ENCODE peak calls at places on chromosomes 5 and 9, in ten cellular contexts. B, I, D, N, F, E, G, S, R and H are unnamed samples.
A peak's percentile ranks its signal among the peaks of the same experiment; 100 is the strongest.

GRCh38 chr9:99003308-99003707 is 59.6 kb downstream of the COL15A1 start:
- DNase-seq in G (no peak), D (no peak), I (no peak), N (no peak), E (no peak), S (no peak), B (no peak), R (no peak), F (no peak), H (no peak)

GRCh38 chr5:33068786-33069185 is 357.7 kb downstream of the NPR3 start:
- DNase-seq in E (no peak), R (no peak), D (no peak), N (no peak), I (no peak), G (peak; percentile 66), F (peak; percentile 33), S (no peak), B (no peak), H (no peak)

GRCh38 chr5:1522601-1523479 is 920 bp downstream of the LPCAT1 start:
- DNase-seq in I (no peak), R (no peak), S (no peak), B (no peak), F (no peak), N (peak; percentile 57), G (peak; percentile 20), E (peak; percentile 19), D (no peak), H (no peak)

GRCh38 chr9:120692901-120693573 is 21.2 kb downstream of the MEGF9 start:
- DNase-seq in S (no peak), I (no peak), E (no peak), B (no peak), D (no peak), R (peak; percentile 67), G (no peak), N (no peak), F (peak; percentile 24), H (no peak)

GRCh38 chr5:128254789-128255188 is 171.2 kb downstream of the SLC12A2 start:
- DNase-seq in R (no peak), B (no peak), E (no peak), G (no peak), F (peak; percentile 60), N (no peak), I (no peak), D (no peak), S (no peak), H (no peak)

GRCh38 chr5:59798862-59799667 is 94.5 kb downstream of the PDE4D start:
- DNase-seq in N (no peak), F (no peak), I (no peak), D (no peak), B (no peak), R (no peak), S (peak; percentile 48), G (peak; percentile 84), E (peak; percentile 46), H (no peak)

GRCh38 chr5:177232358-177232757 is 71.2 kb downstream of the RAB24 start:
- DNase-seq in N (no peak), I (no peak), G (no peak), D (no peak), R (no peak), S (no peak), F (no peak), B (no peak), E (no peak), H (no peak)

GRCh38 chr5:132315529-132316067 is 21.4 kb downstream of the SLC22A4 start:
- DNase-seq in R (no peak), E (no peak), F (no peak), D (no peak), S (no peak), I (no peak), G (no peak), B (no peak), N (no peak), H (no peak)

GRCh38 chr5:54994628-54995027 is 9.2 kb upstream of the ESM1 start:
- DNase-seq in B (no peak), S (no peak), G (no peak), N (no peak), D (no peak), R (no peak), E (no peak), F (no peak), I (no peak), H (no peak)

GRCh38 chr9:128396970-128397613 is 23.6 kb upstream of the CERCAM start:
- DNase-seq in G (no peak), S (no peak), E (no peak), F (no peak), R (peak; percentile 85), I (no peak), B (peak; percentile 72), D (no peak), N (no peak), H (no peak)

GRCh38 chr9:127751269-127752054 is 16.4 kb upstream of the TOR2A start:
- DNase-seq in F (no peak), I (no peak), D (no peak), G (no peak), N (peak; percentile 71), S (no peak), R (no peak), B (peak; percentile 72), E (no peak), H (no peak)

GRCh38 chr5:140840978-140841962 is at the start of gene PCDHA8:
- DNase-seq in N (no peak), R (peak; percentile 25), D (no peak), G (no peak), F (no peak), B (peak; percentile 42), S (no peak), I (no peak), E (peak; percentile 66), H (no peak)

GRCh38 chr5:150599281-150599680 is 41.2 kb upstream of the SYNPO start:
- DNase-seq in F (no peak), D (no peak), B (no peak), G (no peak), R (no peak), N (no peak), I (no peak), E (no peak), S (no peak), H (no peak)

GRCh38 chr9:127522727-127523126 is 71.4 kb downstream of the LRSAM1 start:
- DNase-seq in N (no peak), S (no peak), R (no peak), D (no peak), E (no peak), G (peak; percentile 86), I (no peak), B (no peak), F (peak; percentile 76), H (no peak)

GRCh38 chr5:147346006-147346561 is 111.3 kb downstream of the STK32A start:
- DNase-seq in I (no peak), D (no peak), S (no peak), N (no peak), F (no peak), R (no peak), G (no peak), B (no peak), E (no peak), H (no peak)

GRCh38 chr5:35860686-35861085 is 4.0 kb downstream of the IL7R start:
- DNase-seq in G (peak; percentile 68), F (peak; percentile 7), R (no peak), B (no peak), N (no peak), E (no peak), D (no peak), I (no peak), S (no peak), H (no peak)

GRCh38 chr9:95509851-95510529 is 6.8 kb downstream of the PTCH1 start:
- DNase-seq in S (peak; percentile 57), R (no peak), E (no peak), F (no peak), I (no peak), N (no peak), D (no peak), B (no peak), G (peak; percentile 48), H (no peak)

GRCh38 chr5:78698218-78698751 is 49.7 kb upstream of the LHFPL2 start:
- DNase-seq in F (peak; percentile 86), I (no peak), D (no peak), E (no peak), G (peak; percentile 60), R (no peak), N (no peak), B (no peak), S (no peak), H (no peak)

GRCh38 chr5:434443-435146 is 8.4 kb upstream of the EXOC3 start:
- DNase-seq in N (no peak), B (no peak), S (no peak), D (no peak), F (no peak), I (no peak), G (no peak), E (no peak), R (no peak), H (no peak)

GRCh38 chr5:16609412-16609811 is 7.4 kb downstream of the RETREG1 start:
- DNase-seq in N (no peak), I (no peak), B (no peak), G (no peak), D (no peak), F (no peak), R (no peak), E (no peak), S (no peak), H (no peak)

GRCh38 chr5:168204165-168204564 is 87.3 kb upstream of the WWC1 start:
- DNase-seq in I (no peak), N (no peak), R (no peak), E (no peak), B (no peak), S (no peak), D (no peak), F (no peak), G (no peak), H (no peak)

GRCh38 chr9:136525841-136526499 is 19.9 kb downstream of the NOTCH1 start:
- DNase-seq in R (no peak), F (no peak), B (peak; percentile 64), I (peak; percentile 80), S (peak; percentile 16), N (no peak), D (no peak), E (no peak), G (peak; percentile 24), H (no peak)

GRCh38 chr5:72268753-72269410 is 51.2 kb downstream of the MRPS27 start:
- DNase-seq in B (peak; percentile 61), R (peak; percentile 20), D (no peak), G (peak; percentile 74), N (peak; percentile 21), I (no peak), S (peak; percentile 12), F (peak; percentile 46), E (peak; percentile 62), H (no peak)

GRCh38 chr5:59790399-59791130 is 103.0 kb downstream of the PDE4D start:
- DNase-seq in G (peak; percentile 78), S (no peak), D (no peak), E (no peak), B (no peak), N (no peak), F (peak; percentile 37), I (no peak), R (no peak), H (no peak)

GRCh38 chr9:112771359-112772214 is 21.0 kb downstream of the SNX30 start:
- DNase-seq in B (no peak), S (no peak), D (no peak), E (no peak), F (no peak), N (no peak), I (no peak), R (peak; percentile 15), G (no peak), H (no peak)

GRCh38 chr5:14006823-14007510 is 62.5 kb upstream of the DNAH5 start:
- DNase-seq in I (no peak), E (no peak), B (no peak), D (no peak), N (no peak), S (no peak), F (no peak), G (no peak), R (no peak), H (no peak)

GRCh38 chr9:99833735-99834134 is 12.1 kb downstream of the NR4A3 start:
- DNase-seq in D (no peak), F (no peak), I (no peak), B (no peak), E (no peak), R (no peak), S (no peak), G (no peak), N (no peak), H (no peak)

GRCh38 chr5:15452030-15452429 is 48.0 kb upstream of the FBXL7 start:
- DNase-seq in I (no peak), G (peak; percentile 5), F (peak; percentile 64), D (no peak), R (no peak), S (no peak), N (no peak), B (no peak), E (no peak), H (no peak)